ENCODE peak calls at places on chromosomes 11 and 22, in eight cellular contexts. P, L, Z, G, D, V, S and N are unnamed samples.
A peak's percentile ranks its signal among the peaks of the same experiment; 100 is the strongest.

GRCh38 chr11:111414936-111415335 is 35.9 kb upstream of the POU2AF1 start:
- DNase-seq in P (no peak), L (no peak), Z (no peak), G (no peak), D (peak; percentile 91), V (no peak), S (no peak), N (peak; percentile 21)

GRCh38 chr11:24886880-24887619 is 390.2 kb downstream of the LUZP2 start:
- DNase-seq in P (no peak), L (no peak), Z (no peak), G (no peak), D (no peak), V (no peak), S (no peak), N (no peak)

GRCh38 chr11:16909375-16910035 is 104.7 kb downstream of the PLEKHA7 start:
- DNase-seq in P (no peak), L (no peak), Z (no peak), G (no peak), D (no peak), V (no peak), S (no peak), N (no peak)

GRCh38 chr11:76560219-76560618 is 110.3 kb downstream of the LRRC32 start:
- DNase-seq in P (no peak), L (no peak), Z (peak; percentile 78), G (no peak), D (no peak), V (no peak), S (peak; percentile 40), N (no peak)

GRCh38 chr11:30917859-30918478 is 331.8 kb upstream of the MPPED2 start:
- DNase-seq in P (peak; percentile 47), L (no peak), Z (peak; percentile 69), G (peak; percentile 14), D (peak; percentile 62), V (peak; percentile 17), S (peak; percentile 27), N (no peak)

GRCh38 chr11:12248330-12248729 is 129.0 kb upstream of the PARVA start:
- DNase-seq in P (peak; percentile 23), L (peak; percentile 98), Z (peak; percentile 96), G (no peak), D (no peak), V (no peak), S (no peak), N (peak; percentile 59)

GRCh38 chr11:26335903-26336302 is 4.0 kb downstream of the ANO3 start:
- DNase-seq in P (no peak), L (no peak), Z (no peak), G (no peak), D (no peak), V (no peak), S (no peak), N (no peak)

GRCh38 chr11:47340010-47340409 is 12.5 kb downstream of the MYBPC3 start:
- DNase-seq in P (no peak), L (no peak), Z (no peak), G (no peak), D (no peak), V (no peak), S (no peak), N (no peak)

GRCh38 chr22:43231724-43232034 is 44.7 kb upstream of the TTLL12 start:
- DNase-seq in P (no peak), L (no peak), Z (no peak), G (no peak), D (no peak), V (no peak), S (no peak), N (no peak)

GRCh38 chr22:38172016-38172431 is 9.6 kb downstream of the PLA2G6 start:
- DNase-seq in P (no peak), L (no peak), Z (no peak), G (no peak), D (peak; percentile 22), V (no peak), S (no peak), N (no peak)

GRCh38 chr11:43735931-43736330 is 55.4 kb downstream of the HSD17B12 start:
- DNase-seq in P (no peak), L (no peak), Z (peak; percentile 83), G (no peak), D (no peak), V (no peak), S (no peak), N (no peak)

GRCh38 chr11:43737194-43737575 is 56.6 kb downstream of the HSD17B12 start:
- DNase-seq in P (no peak), L (no peak), Z (no peak), G (no peak), D (no peak), V (no peak), S (no peak), N (no peak)

GRCh38 chr11:43735115-43735514 is 54.6 kb downstream of the HSD17B12 start:
- DNase-seq in P (no peak), L (no peak), Z (no peak), G (no peak), D (no peak), V (no peak), S (no peak), N (no peak)

GRCh38 chr11:43738600-43739409 is 58.3 kb downstream of the HSD17B12 start:
- DNase-seq in P (no peak), L (no peak), Z (peak; percentile 85), G (no peak), D (no peak), V (no peak), S (peak; percentile 2), N (no peak)

GRCh38 chr11:43736502-43737193 is 56.1 kb downstream of the HSD17B12 start:
- DNase-seq in P (no peak), L (no peak), Z (peak; percentile 49), G (no peak), D (no peak), V (no peak), S (no peak), N (no peak)
- H3K27ac ChIP-seq in P (no peak overlapping the region), L (no peak overlapping the region), Z (peak overlapping the region; percentile 93), G (no peak overlapping the region), D (no peak overlapping the region), V (no peak overlapping the region), S (no peak overlapping the region), N (peak overlapping the region; percentile 72)

GRCh38 chr11:74846770-74847169 is 98.1 kb downstream of the RNF169 start:
- DNase-seq in P (no peak), L (no peak), Z (peak; percentile 43), G (no peak), D (no peak), V (no peak), S (no peak), N (no peak)
- TF ChIP-seq CTCF in P (no peak), L (no peak), Z (no peak), G (no peak), D (no peak), V (no peak), S (no peak), N (no peak)

GRCh38 chr22:35394011-35394312 is 6.0 kb upstream of the MCM5 start:
- DNase-seq in P (no peak), L (no peak), Z (no peak), G (no peak), D (no peak), V (no peak), S (no peak), N (no peak)
- H3K27ac ChIP-seq in P (peak overlapping the region; percentile 28), L (no peak overlapping the region), Z (no peak overlapping the region), G (no peak overlapping the region), D (no peak overlapping the region), V (peak overlapping the region; percentile 2), S (no peak overlapping the region), N (no peak overlapping the region)

GRCh38 chr11:132062541-132062940 is 692.1 kb downstream of the NTM start:
- DNase-seq in P (no peak), L (no peak), Z (no peak), G (no peak), D (no peak), V (no peak), S (no peak), N (no peak)
- TF ChIP-seq CTCF in P (no peak), L (no peak), Z (no peak), G (no peak), D (no peak), V (no peak), S (no peak), N (no peak)

GRCh38 chr22:40653361-40653760 is 16.8 kb upstream of the MRTFA start:
- DNase-seq in P (no peak), L (no peak), Z (no peak), G (no peak), D (no peak), V (no peak), S (no peak), N (peak; percentile 49)
- H3K27ac ChIP-seq in P (no peak overlapping the region), L (peak overlapping the region; percentile 97), Z (peak overlapping the region; percentile 99), G (no peak overlapping the region), D (no peak overlapping the region), V (no peak overlapping the region), S (no peak overlapping the region), N (no peak overlapping the region)

DNA sequence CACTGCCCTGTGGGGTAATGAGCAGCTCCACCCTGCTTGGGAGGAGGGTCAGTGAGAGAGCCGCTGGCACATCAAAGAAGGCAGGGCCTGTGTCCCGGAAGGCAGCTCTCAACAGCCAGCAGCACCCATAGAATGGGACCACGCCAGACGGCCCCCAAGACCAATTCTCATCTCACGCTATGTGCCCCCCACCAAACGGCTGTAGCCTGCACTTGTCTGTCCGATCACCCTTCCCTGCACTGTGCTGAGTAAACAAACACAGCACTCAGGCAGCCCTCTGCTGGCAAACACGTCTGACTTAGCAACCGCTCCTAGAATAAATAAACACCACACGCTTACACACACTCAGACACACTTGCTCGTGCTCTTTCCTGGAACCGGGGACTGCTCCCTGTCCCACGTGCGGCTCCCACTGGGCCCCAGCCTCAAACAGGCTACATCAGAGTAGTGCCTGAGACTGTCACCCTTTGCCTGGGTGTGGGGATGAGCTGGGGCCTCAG is 53.2 kb upstream of the CDON start:
- DNase-seq in P (peak; percentile 82), L (peak; percentile 85), Z (peak; percentile 88), G (peak; percentile 43), D (no peak), V (peak; percentile 8), S (peak; percentile 7), N (peak; percentile 68)
- TF ChIP-seq CTCF in P (no peak), L (no peak), Z (peak; percentile 50), G (peak; percentile 48), D (no peak), V (no peak), S (no peak), N (peak; percentile 54)

DNA sequence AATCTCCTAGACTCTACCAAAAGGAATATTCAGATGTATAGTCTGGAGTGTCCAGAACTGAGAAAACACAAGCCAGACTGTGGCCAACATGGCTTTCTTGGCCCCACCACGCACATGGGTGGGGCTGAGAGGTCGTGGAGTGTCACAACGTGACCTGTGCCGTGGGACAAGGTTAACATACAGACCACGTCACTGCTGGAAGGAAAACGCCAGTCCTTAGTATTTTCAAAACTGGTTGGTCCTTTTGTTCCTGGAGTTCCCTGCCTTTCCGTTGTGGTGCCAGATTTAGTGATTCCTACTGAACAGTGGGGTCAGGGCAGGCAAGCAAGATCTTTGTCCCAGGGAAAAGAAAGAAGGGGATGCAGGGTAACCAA is 26.6 kb upstream of the MN1 start:
- DNase-seq in P (no peak), L (no peak), Z (no peak), G (no peak), D (no peak), V (no peak), S (no peak), N (no peak)
- H3K27ac ChIP-seq in P (no peak overlapping the region), L (no peak overlapping the region), Z (no peak overlapping the region), G (no peak overlapping the region), D (no peak overlapping the region), V (no peak overlapping the region), S (no peak overlapping the region), N (no peak overlapping the region)

GRCh38 chr11:1778141-1778911 is 14.6 kb upstream of the CTSD start:
- DNase-seq in P (no peak), L (no peak), Z (peak; percentile 30), G (no peak), D (no peak), V (no peak), S (no peak), N (no peak)
- TF ChIP-seq CTCF in P (no peak), L (no peak), Z (no peak), G (no peak), D (no peak), V (no peak), S (no peak), N (no peak)